ENCODE peak calls at places on chromosomes 16 and 17, in six cellular contexts. I is breast epithelium, K is BE2C, S is IMR-90, L is tibial nerve, Q is right lobe of liver. Z is an unnamed sample. For H3K36me3, the result is how much of the 10 kb centered on the place peaks cover.

GRCh38 chr16:19235886-19236285 is 49.6 kb upstream of the CLEC19A start:
- DNase-seq in I (no peak), K (no peak), S (no peak), L (no peak), Q (no peak), Z (no peak)

GRCh38 chr16:84404324-84404723 is 36.0 kb downstream of the ATP2C2 start:
- DNase-seq in I (no peak), K (no peak), S (no peak), L (no peak), Q (no peak), Z (no peak)

GRCh38 chr17:57211010-57211411 is 45.3 kb upstream of the MSI2 start:
- DNase-seq in I (no peak), K (no peak), S (no peak), L (no peak), Q (no peak), Z (peak)

GRCh38 chr17:19753049-19753444 is 4.9 kb upstream of the ALDH3A1 start:
- DNase-seq in I (peak), K (no peak), S (peak), L (no peak), Q (peak), Z (peak)

GRCh38 chr16:15502041-15502725 is 67.8 kb downstream of the BMERB1 start:
- DNase-seq in I (no peak), K (no peak), S (peak), L (no peak), Q (no peak), Z (peak)

GRCh38 chr16:12213180-12213579 is 236.6 kb downstream of the SNX29 start:
- DNase-seq in I (no peak), K (no peak), S (no peak), L (no peak), Q (no peak), Z (no peak)

GRCh38 chr17:44045493-44045892 is 21.0 kb downstream of the LSM12 start:
- DNase-seq in I (no peak), K (no peak), S (no peak), L (no peak), Q (no peak), Z (no peak)

GRCh38 chr16:4113358-4114256 is 2.6 kb downstream of the ADCY9 start:
- DNase-seq in I (no peak), K (no peak), S (no peak), L (no peak), Q (no peak), Z (no peak)

GRCh38 chr16:78879046-78879445 is 721.5 kb downstream of the MAF start:
- DNase-seq in I (no peak), K (no peak), S (no peak), L (no peak), Q (no peak), Z (no peak)

GRCh38 chr17:8611135-8611534 is 19.4 kb downstream of the MYH10 start:
- DNase-seq in I (no peak), K (no peak), S (no peak), L (no peak), Q (no peak), Z (no peak)

GRCh38 chr17:64773836-64774761 is 112.0 kb upstream of the SMURF2 start:
- DNase-seq in I (no peak), K (peak), S (peak), L (no peak), Q (no peak), Z (peak)

GRCh38 chr17:56795510-56795909 is 38.2 kb downstream of the C17orf67 start:
- DNase-seq in I (no peak), K (no peak), S (no peak), L (no peak), Q (no peak), Z (no peak)

GRCh38 chr16:66270333-66270927 is 96.1 kb upstream of the CDH5 start:
- DNase-seq in I (peak), K (peak), S (peak), L (peak), Q (peak), Z (no peak)

GRCh38 chr16:27214084-27214961 is 11.0 kb downstream of the KDM8 start:
- DNase-seq in I (no peak), K (no peak), S (no peak), L (no peak), Q (peak), Z (no peak)

GRCh38 chr17:21081967-21082366 is 39.2 kb upstream of the USP22 start:
- DNase-seq in I (no peak), K (no peak), S (no peak), L (no peak), Q (no peak), Z (no peak)

GRCh38 chr16:83345846-83346245 is 461.9 kb upstream of the HSBP1 start:
- DNase-seq in I (no peak), K (no peak), S (no peak), L (no peak), Q (no peak), Z (no peak)

GRCh38 chr17:76395980-76396379 is 11.6 kb downstream of the SPHK1 start:
- DNase-seq in I (no peak), K (no peak), S (no peak), L (no peak), Q (no peak), Z (no peak)

GRCh38 chr16:48193846-48194245 is 38.1 kb upstream of the ABCC12 start:
- DNase-seq in I (no peak), K (no peak), S (no peak), L (no peak), Q (no peak), Z (no peak)

GRCh38 chr16:67663151-67663876 is 2.6 kb downstream of the PARD6A start:
- DNase-seq in I (no peak), K (peak), S (no peak), L (no peak), Q (peak), Z (no peak)

GRCh38 chr16:77986021-77986420 is 36.3 kb upstream of the CLEC3A start:
- DNase-seq in I (no peak), K (no peak), S (no peak), L (no peak), Q (no peak), Z (no peak)

GRCh38 chr17:74732042-74732846 is 4.8 kb upstream of the RAB37 start:
- DNase-seq in I (no peak), K (no peak), S (no peak), L (no peak), Q (no peak), Z (no peak)

GRCh38 chr16:76280421-76280820 is 3.2 kb downstream of the CNTNAP4 start:
- DNase-seq in I (no peak), K (no peak), S (no peak), L (no peak), Q (no peak), Z (no peak)
- H3K4me3 ChIP-seq in I (no peak), K (no peak), S (no peak), L (no peak), Q (no peak), Z (no peak)

DNA sequence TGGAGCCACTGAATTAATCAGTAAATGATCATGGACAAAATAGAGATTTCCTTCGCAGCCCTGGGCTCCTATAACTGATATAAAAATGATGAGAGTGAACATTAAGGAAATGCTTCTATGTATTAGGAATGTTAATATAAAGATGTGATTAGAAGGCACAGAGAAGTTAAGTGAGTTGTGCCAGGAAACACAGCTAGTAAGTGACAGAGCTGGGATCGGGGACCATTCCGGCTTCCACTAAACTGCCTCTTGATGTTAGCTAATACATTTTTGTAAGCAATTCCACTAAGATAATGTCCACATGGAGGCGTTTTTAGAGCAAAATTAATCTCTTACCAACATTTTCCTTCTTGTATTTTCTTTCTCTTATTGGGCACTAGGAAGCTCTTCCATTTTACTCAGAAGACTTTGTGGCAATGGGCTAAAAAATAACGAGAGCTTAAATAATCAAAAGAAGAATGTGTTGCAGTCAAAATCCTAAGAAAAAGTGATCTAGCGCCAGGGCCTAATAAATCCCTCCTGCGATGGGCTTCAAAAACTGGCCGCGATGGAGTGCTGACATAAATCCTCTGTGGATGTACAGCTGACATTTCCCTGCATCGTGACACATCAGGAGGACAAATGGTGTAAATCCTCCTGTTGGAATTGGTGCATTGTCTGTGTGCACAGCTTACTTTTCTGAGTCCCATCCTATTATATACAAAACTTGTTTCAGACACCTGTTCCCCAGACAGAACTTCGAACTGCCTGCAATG is 326.1 kb upstream of the MAF start:
- DNase-seq in I (no peak), K (no peak), S (no peak), L (no peak), Q (no peak), Z (no peak)
- TF ChIP-seq CTCF in I (no peak), K (no peak), S (no peak), L (no peak), Q (no peak), Z (no peak)

DNA sequence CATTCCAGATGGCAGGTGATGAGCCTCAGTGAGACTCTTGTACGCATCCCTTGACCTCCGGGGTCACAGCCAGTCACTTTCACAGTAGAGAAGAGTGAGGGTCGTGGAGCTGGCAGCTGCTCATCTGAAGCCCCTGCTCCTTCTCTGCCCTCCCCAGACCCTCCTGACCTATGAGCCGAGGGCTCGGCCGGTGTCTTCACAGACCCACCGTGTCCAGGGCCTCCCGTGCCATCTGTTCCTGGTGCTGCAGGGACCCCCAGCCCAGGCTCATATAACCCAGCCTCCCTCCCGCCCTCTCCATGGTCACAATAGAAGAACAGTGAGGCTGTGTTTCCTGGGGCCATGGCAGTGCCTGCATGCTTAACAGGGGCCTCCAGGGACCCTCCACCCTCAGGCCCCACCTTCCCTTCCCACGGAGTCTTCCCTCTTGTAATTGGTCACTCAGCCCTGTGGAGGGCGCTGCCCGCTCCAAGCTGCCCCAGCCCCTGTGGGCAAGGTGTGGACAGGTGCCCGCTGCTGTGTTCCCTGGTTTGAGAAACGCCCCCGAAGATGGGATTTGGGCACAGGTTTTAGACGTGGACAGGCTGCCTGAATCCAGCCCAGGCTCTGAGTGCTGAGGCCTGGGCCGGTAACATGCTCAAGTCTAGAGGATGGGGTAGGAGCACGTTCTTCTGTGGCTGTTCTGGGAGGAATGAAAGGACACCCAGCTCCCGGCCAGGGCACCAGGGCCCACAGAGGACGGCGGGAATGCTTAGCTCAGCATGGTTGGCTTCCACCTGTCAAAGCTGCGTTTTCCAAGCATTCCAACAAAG is 38.7 kb downstream of the ACSF3 start:
- DNase-seq in I (no peak), K (peak), S (no peak), L (no peak), Q (peak), Z (no peak)
- H3K36me3 ChIP-seq in I (under half), K (under half), S (under half), L (half or more), Q (under half), Z (under half)

GRCh38 chr16:80804061-80804450 is 342 bp downstream of the CDYL2 start:
- DNase-seq in I (no peak), K (peak), S (peak), L (no peak), Q (peak), Z (no peak)

GRCh38 chr16:80802129-80802528 is 2.3 kb downstream of the CDYL2 start:
- DNase-seq in I (no peak), K (no peak), S (no peak), L (no peak), Q (no peak), Z (no peak)

GRCh38 chr16:80804451-80805383 is at the start of gene CDYL2:
- DNase-seq in I (no peak), K (peak), S (peak), L (no peak), Q (peak), Z (peak)

GRCh38 chr16:80802902-80803301 is 1.5 kb downstream of the CDYL2 start:
- DNase-seq in I (no peak), K (no peak), S (no peak), L (no peak), Q (no peak), Z (no peak)

GRCh38 chr16:80803341-80804060 is 897 bp downstream of the CDYL2 start:
- DNase-seq in I (no peak), K (no peak), S (no peak), L (no peak), Q (peak), Z (no peak)
- H3K4me3 ChIP-seq in I (peak), K (no peak), S (peak), L (no peak), Q (peak), Z (peak)

DNA sequence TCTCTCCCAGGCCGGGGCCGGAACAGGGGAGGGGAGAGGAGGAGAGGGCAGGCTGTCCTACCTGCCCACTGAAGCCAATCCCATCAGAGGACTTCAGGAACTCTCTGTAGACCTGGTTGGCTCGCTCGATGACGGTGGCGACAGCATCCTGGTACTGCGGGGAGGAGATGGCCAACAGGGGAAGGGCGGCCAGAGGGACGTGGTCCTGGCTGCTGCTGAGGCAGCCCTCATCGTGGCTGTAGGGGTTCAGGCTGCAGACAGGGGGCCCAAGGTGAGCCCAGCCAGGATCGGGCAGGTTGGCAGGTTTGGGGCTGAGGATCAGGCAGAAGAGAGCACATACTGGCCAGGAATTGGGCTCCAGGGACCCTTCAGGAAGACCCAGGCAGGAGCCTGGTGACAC is 34.2 kb downstream of the PIMREG start:
- DNase-seq in I (no peak), K (no peak), S (no peak), L (no peak), Q (no peak), Z (no peak)
- TF ChIP-seq CTCF in I (no peak), K (no peak), S (no peak), L (no peak), Q (no peak), Z (no peak)

GRCh38 chr17:51015145-51015558 is 105.5 kb downstream of the SPAG9 start:
- DNase-seq in I (no peak), K (no peak), S (peak), L (no peak), Q (no peak), Z (no peak)
- H3K36me3 ChIP-seq in I (under half), K (under half), S (under half), L (half or more), Q (under half), Z (under half)

DNA sequence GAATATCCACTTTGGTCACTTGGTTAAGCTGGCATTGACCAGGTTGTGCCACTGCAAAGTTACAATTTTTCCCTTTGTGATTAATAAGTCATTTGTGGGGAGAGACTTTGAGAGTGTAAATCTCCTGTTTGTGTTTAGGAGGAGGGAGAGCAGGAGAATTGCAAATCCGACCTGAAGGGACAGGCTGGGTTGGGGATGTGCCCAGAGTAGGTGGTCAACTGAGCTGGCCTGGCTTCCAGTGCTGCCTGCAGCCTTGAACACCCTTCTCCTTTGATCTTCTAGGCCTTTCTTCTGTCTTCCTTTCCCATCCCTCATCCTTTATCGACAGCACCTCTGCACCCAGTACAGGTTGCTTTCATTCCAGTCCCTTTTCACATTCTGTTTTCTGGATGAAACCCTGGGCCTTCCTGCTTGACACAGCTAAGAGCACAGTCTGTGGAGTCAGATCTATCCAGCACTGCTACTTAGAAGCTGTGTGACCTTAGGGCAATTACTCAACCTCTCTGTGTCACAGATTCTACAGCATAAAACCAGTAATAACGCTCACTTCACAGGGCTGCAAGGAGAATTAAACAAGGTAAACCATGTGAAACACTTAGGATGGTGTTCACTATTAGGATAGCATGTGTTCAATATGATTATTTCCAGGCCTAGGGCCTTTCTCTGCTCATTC is 969 bp upstream of the CSNK2A2 start:
- DNase-seq in I (no peak), K (no peak), S (no peak), L (no peak), Q (no peak), Z (no peak)
- H3K4me3 ChIP-seq in I (peak), K (no peak), S (no peak), L (no peak), Q (no peak), Z (no peak)

GRCh38 chr17:67649891-67650290 is 67.8 kb upstream of the NOL11 start:
- DNase-seq in I (no peak), K (no peak), S (no peak), L (no peak), Q (no peak), Z (no peak)
- TF ChIP-seq CTCF in I (no peak), K (no peak), S (no peak), L (no peak), Q (no peak), Z (no peak)

DNA sequence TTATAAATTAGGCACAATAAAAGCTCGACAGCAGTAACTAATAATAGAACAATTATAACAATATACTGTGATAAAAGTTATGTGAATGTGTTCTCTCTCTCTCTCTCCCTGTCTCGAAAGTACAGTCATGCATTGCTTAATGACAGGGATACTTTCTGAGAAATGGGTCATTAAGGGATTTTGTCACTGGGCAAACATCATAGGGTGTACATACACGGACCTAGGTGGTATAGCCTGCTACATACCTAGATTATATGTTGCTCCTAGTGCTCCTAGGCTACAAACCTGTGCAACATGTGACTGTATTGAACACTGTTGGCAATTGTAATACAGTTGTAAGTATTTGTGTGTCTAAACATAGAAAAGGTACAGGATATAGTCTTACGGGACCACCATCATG is 6.9 kb downstream of the ZNRF1 start:
- DNase-seq in I (no peak), K (no peak), S (no peak), L (no peak), Q (no peak), Z (no peak)
- H3K36me3 ChIP-seq in I (under half), K (under half), S (under half), L (under half), Q (under half), Z (under half)

GRCh38 chr17:72004476-72005331 is 116.1 kb upstream of the SOX9 start:
- DNase-seq in I (no peak), K (no peak), S (no peak), L (no peak), Q (no peak), Z (no peak)

GRCh38 chr17:72005332-72006163 is 115.3 kb upstream of the SOX9 start:
- DNase-seq in I (no peak), K (no peak), S (no peak), L (no peak), Q (no peak), Z (no peak)

GRCh38 chr17:72011561-72011960 is 109.3 kb upstream of the SOX9 start:
- DNase-seq in I (no peak), K (no peak), S (no peak), L (no peak), Q (no peak), Z (peak)

GRCh38 chr17:72004011-72004427 is 116.8 kb upstream of the SOX9 start:
- DNase-seq in I (no peak), K (no peak), S (no peak), L (no peak), Q (no peak), Z (peak)

GRCh38 chr17:72008236-72008874 is 112.5 kb upstream of the SOX9 start:
- DNase-seq in I (no peak), K (no peak), S (peak), L (no peak), Q (no peak), Z (peak)
- H3K4me3 ChIP-seq in I (no peak), K (no peak), S (no peak), L (no peak), Q (no peak), Z (no peak)